ENCODE peak calls at places on chromosomes 13 and 19, in eight cellular contexts. H is transverse colon, J is brain microvascular endothelial cell, P is coronary artery, S is heart left ventricle, Y is body of pancreas, Z is thoracic aorta, M is OCI-LY7. L is an unnamed sample.

GRCh38 chr13:29861694-29862110 is 11.3 kb upstream of the UBL3 start:
- DNase-seq in J (peak), Z (no peak), S (no peak), Y (no peak), P (no peak), M (no peak), H (no peak), L (peak)

GRCh38 chr19:1079566-1080111 is 12.7 kb downstream of the ARHGAP45 start:
- DNase-seq in H (peak), M (no peak), S (peak), Y (no peak), Z (no peak), J (no peak), P (no peak), L (no peak)

GRCh38 chr13:22461854-22462565 is 718.8 kb upstream of the SGCG start:
- DNase-seq in Y (no peak), S (no peak), H (no peak), Z (no peak), M (no peak), J (no peak), P (no peak), L (no peak)

GRCh38 chr19:49713236-49713845 is 22.4 kb downstream of the CPT1C start:
- DNase-seq in Y (no peak), P (no peak), J (no peak), H (no peak), S (no peak), Z (no peak), M (no peak), L (no peak)

GRCh38 chr19:16274466-16274865 is 50.2 kb upstream of the KLF2 start:
- DNase-seq in Z (no peak), P (no peak), M (no peak), H (no peak), S (no peak), J (no peak), Y (no peak), L (no peak)

GRCh38 chr19:40702337-40703012 is 12.0 kb upstream of the NUMBL start:
- DNase-seq in H (no peak), P (no peak), M (no peak), Y (peak), Z (no peak), S (no peak), J (no peak), L (no peak)

GRCh38 chr13:106532111-106532929 is 3.1 kb downstream of the EFNB2 start:
- DNase-seq in H (no peak), Z (no peak), J (peak), P (no peak), S (no peak), M (no peak), Y (no peak), L (no peak)

GRCh38 chr13:40596484-40596883 is 70.0 kb downstream of the FOXO1 start:
- DNase-seq in S (no peak), M (peak), P (no peak), Y (no peak), H (no peak), Z (no peak), J (no peak), L (no peak)

GRCh38 chr13:27775943-27776342 is 16.3 kb upstream of the GSX1 start:
- DNase-seq in Z (no peak), M (no peak), S (no peak), J (no peak), P (no peak), Y (no peak), H (no peak), L (no peak)

GRCh38 chr13:108270442-108270841 is 924 bp downstream of the TNFSF13B start:
- DNase-seq in Z (no peak), Y (no peak), J (no peak), H (no peak), S (no peak), M (no peak), P (no peak), L (no peak)

GRCh38 chr19:48474084-48474592 is 5.0 kb downstream of the CYTH2 start:
- DNase-seq in M (no peak), P (no peak), J (no peak), Z (no peak), H (no peak), Y (no peak), S (no peak), L (no peak)

GRCh38 chr13:100836696-100837095 is 162.1 kb upstream of the TMTC4 start:
- DNase-seq in Z (no peak), M (no peak), S (no peak), Y (no peak), J (peak), P (no peak), H (no peak), L (no peak)

GRCh38 chr19:16626796-16627193 is 1.2 kb downstream of the MED26 start:
- DNase-seq in Y (no peak), M (no peak), J (no peak), S (no peak), Z (no peak), H (no peak), P (no peak), L (no peak)

GRCh38 chr13:69585656-69586055 is 522.0 kb upstream of the ATXN8OS start:
- DNase-seq in Z (no peak), H (no peak), J (no peak), Y (no peak), P (no peak), S (no peak), M (no peak), L (no peak)

GRCh38 chr13:109737606-109738005 is 48.8 kb downstream of the IRS2 start:
- DNase-seq in S (no peak), M (no peak), J (no peak), Y (no peak), Z (no peak), P (no peak), H (no peak), L (no peak)

GRCh38 chr13:51191743-51192142 is 30.5 kb upstream of the FAM124A start:
- DNase-seq in J (no peak), Z (no peak), Y (no peak), M (no peak), P (no peak), H (no peak), S (no peak), L (no peak)

DNA sequence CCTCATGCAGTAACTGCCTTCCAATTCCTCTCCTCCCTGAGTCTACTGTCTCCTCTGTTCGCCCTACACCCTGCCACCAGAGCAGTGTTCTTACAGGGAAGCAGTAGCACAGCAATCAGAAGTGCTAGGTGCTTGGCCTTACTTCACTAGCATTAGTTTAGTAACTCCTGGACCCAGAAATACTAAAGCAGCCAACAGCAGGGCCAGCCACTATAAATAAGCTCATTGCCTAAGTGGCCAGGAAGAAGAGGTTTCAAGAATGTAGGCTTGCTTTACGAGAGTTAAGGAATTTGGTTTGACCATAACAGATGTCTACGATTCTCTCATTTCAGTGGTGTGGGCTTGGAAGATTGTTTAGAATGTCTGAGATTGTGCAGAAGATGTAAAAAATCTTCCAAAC is 103.4 kb downstream of the ZAR1L start:
- DNase-seq in M (no peak), H (no peak), J (peak), Y (no peak), S (no peak), P (no peak), Z (no peak), L (peak)
- H3K27ac ChIP-seq in M (no peak), H (peak), J (peak), Y (no peak), S (peak), P (peak), Z (peak), L (peak)

GRCh38 chr19:4390862-4391693 is 9.3 kb downstream of the SH3GL1 start:
- DNase-seq in Z (no peak), H (no peak), J (no peak), Y (peak), M (no peak), S (peak), P (no peak), L (no peak)
- H3K4me3 ChIP-seq in Z (peak), H (no peak), J (no peak), Y (no peak), M (no peak), S (peak), P (peak), L (peak)

GRCh38 chr19:43446746-43447489 is 18.5 kb downstream of the LYPD3 start:
- DNase-seq in M (peak), P (no peak), J (peak), H (peak), S (peak), Y (peak), Z (peak), L (no peak)
- TF ChIP-seq CTCF in M (peak), P (peak), J (peak), H (peak), S (peak), Y (peak), Z (peak), L (peak)

GRCh38 chr19:38277549-38277948 is 13.2 kb downstream of the SPINT2 start:
- DNase-seq in Y (no peak), J (no peak), Z (no peak), S (no peak), P (no peak), H (no peak), M (no peak), L (no peak)

GRCh38 chr19:38280030-38280921 is 15.9 kb downstream of the SPINT2 start:
- DNase-seq in H (no peak), P (no peak), M (no peak), Y (no peak), Z (no peak), J (no peak), S (no peak), L (no peak)

GRCh38 chr19:38277969-38278680 is 13.8 kb downstream of the SPINT2 start:
- DNase-seq in P (peak), S (no peak), Z (peak), H (no peak), M (no peak), Y (peak), J (no peak), L (no peak)

GRCh38 chr19:38276942-38277517 is 12.7 kb downstream of the SPINT2 start:
- DNase-seq in P (no peak), Y (no peak), Z (no peak), S (no peak), M (no peak), H (no peak), J (no peak), L (no peak)

GRCh38 chr19:38278751-38279150 is 14.4 kb downstream of the SPINT2 start:
- DNase-seq in H (no peak), Z (no peak), P (no peak), Y (no peak), M (no peak), S (no peak), J (no peak), L (no peak)
- H3K27ac ChIP-seq in H (peak), Z (peak), P (peak), Y (peak), M (no peak), S (peak), J (no peak), L (no peak)

DNA sequence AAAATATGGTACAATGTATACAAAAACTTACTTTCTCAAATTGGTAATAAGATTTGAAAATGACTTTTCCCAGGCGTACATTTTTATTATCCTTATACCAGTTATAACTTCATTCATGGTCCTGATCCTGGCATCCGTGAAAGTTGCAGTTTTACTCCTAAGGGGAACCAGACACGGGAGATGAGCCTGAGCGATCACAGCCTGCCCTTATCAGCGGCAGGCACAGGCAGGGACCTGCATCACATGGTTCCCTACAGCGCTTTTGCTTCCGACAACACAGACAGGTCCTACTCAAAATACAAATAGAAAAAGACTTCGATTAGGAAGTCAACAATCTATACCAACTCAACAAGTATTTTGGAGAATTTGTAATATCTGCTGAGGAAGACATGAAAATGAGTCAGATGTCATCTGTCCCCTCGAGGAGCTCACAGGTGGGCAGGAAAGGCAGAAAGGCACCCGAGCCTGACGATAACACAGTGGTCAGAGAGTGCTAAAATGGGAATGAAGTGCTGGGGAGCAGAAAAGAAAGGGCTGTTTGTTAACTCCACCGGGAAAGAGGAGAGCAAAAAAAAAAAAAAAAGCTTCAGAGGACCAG is 93.4 kb downstream of the ABCC4 start:
- DNase-seq in P (no peak), Y (no peak), S (no peak), H (no peak), J (no peak), M (peak), Z (no peak), L (no peak)
- H3K4me3 ChIP-seq in P (no peak), Y (no peak), S (no peak), H (no peak), J (no peak), M (peak), Z (no peak), L (no peak)

GRCh38 chr13:52845766-52846566 is 2.5 kb downstream of the PCDH8 start:
- DNase-seq in S (peak), P (no peak), Z (no peak), H (peak), M (no peak), Y (peak), J (no peak), L (no peak)
- TF ChIP-seq CTCF in S (peak), P (no peak), Z (no peak), H (peak), M (no peak), Y (no peak), J (peak), L (peak)

DNA sequence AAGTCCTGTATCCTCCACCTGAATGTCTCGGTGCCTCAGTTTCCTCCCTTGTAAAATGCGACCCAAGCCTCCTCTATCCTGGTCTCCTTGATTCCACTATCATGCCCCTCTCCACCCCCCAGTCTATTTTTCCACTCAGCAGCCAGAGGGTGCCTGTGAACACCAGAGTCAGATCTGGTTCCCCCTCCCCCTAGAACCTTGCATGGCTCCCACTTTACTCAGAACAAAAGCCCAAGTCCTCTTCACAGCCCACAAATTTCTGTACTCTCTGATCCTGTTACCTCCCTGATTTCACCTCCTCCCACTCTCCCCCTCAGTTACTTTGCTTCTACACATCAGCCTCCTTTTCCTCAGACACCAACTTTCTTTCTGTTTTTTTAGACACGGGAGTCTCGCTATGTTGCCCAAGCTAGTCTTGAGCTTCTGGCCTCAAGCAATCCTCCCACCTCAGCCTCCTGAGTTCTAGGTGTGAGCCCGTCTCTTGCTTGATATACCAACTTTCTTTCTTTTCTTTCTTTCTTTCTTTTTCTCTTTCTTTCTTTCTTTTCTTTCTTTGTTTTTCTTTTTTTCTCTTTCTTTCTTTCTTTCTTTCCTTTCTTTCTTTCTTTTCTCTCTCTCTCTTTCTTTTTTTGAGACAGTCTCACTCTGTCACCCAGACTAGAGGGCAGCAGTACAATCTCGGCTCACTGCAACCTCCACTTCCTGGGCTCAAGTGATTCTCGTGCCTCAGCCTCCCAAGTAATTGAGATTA is 869 bp downstream of the DAND5 start:
- DNase-seq in H (no peak), S (no peak), Y (no peak), P (no peak), J (no peak), Z (no peak), M (no peak), L (no peak)
- H3K27ac ChIP-seq in H (peak), S (peak), Y (peak), P (peak), J (no peak), Z (no peak), M (no peak), L (no peak)

DNA sequence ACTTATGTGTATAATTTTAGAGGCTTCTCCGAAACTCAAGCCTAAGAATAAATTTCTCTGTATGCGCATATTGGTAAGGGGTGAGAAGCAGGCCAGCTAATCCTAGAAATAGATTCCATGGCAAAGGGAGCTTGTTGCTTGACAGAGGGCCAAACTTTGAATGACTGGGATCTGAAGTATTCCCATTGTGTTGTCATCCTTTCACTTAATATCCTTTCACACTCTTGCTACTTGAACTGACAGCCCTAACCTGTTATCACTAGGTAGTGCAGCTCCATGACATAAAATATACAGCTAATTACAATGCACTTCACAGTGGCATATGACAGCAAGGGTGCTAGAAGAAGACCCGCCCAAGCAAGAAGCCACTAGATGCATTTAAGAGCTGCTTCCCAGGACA is 309.8 kb downstream of the OXGR1 start:
- DNase-seq in J (no peak), S (no peak), P (no peak), Y (no peak), M (no peak), H (no peak), Z (no peak), L (no peak)
- H3K4me3 ChIP-seq in J (no peak), S (no peak), P (no peak), Y (no peak), M (no peak), H (no peak), Z (no peak), L (no peak)

GRCh38 chr19:46220038-46220615 is 9.4 kb upstream of the IGFL1 start:
- DNase-seq in Z (no peak), M (no peak), Y (no peak), H (no peak), J (no peak), S (no peak), P (no peak), L (no peak)

GRCh38 chr19:46213806-46214205 is 15.7 kb upstream of the IGFL1 start:
- DNase-seq in M (no peak), H (no peak), P (no peak), Y (no peak), S (no peak), Z (no peak), J (no peak), L (no peak)

GRCh38 chr19:46216612-46217011 is 12.9 kb upstream of the IGFL1 start:
- DNase-seq in P (no peak), Y (no peak), Z (no peak), S (no peak), M (no peak), J (no peak), H (no peak), L (no peak)

GRCh38 chr19:46218160-46218559 is 11.4 kb upstream of the IGFL1 start:
- DNase-seq in M (peak), H (no peak), Y (peak), Z (no peak), J (no peak), S (no peak), P (no peak), L (no peak)

DNA sequence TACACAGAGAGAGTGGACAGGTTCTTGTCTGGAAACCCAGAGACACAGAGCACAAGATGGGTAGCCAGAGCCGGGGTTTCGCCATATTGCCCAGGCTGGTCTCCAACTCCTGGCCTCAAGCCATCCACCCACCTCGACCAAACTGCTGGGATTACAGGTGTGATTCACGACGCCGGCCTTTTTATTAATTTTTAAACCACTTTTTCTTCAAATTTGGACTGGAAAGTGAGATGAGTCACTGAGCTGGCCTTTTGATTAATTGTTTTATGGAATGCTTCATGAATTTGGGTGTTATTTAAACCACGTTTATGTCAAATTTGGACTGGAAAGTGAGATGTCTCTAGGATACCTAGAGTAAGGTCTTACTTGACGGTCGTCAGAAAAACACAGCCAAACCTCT is 12.1 kb upstream of the IGFL1 start:
- DNase-seq in S (no peak), Z (no peak), Y (no peak), P (no peak), H (no peak), J (no peak), M (no peak), L (no peak)
- TF ChIP-seq CTCF in S (no peak), Z (no peak), Y (no peak), P (no peak), H (no peak), J (no peak), M (no peak), L (no peak)

L was measured in AG04450.